ENCODE peak calls at places on chromosomes 1 and 21, in nine cellular contexts. One of them, this sample, is unnamed. For H3K36me3, the result is how much of the 10 kb centered on the place peaks cover.

GRCh38 chr1:100941580-100942216 is 45.8 kb downstream of the SLC30A7 start:
- DNase-seq in psoas muscle: no peak
- DNase-seq in spleen: no peak
- DNase-seq in esophagus muscularis mucosa: no peak
- DNase-seq in mucosa of descending colon: no peak
- DNase-seq in GM12878: no peak
- DNase-seq in fibroblast of lung: no peak
- DNase-seq in mammary epithelial cell: no peak
- DNase-seq in HCT116: no peak
- DNase-seq in this sample: no peak

GRCh38 chr1:59880001-59880400 is 46.6 kb downstream of the CYP2J2 start:
- DNase-seq in fibroblast of lung: no peak
- DNase-seq in mammary epithelial cell: no peak
- DNase-seq in esophagus muscularis mucosa: no peak
- DNase-seq in spleen: no peak
- DNase-seq in GM12878: no peak
- DNase-seq in psoas muscle: no peak
- DNase-seq in HCT116: no peak
- DNase-seq in mucosa of descending colon: no peak
- DNase-seq in this sample: no peak

GRCh38 chr1:173411835-173412742 is 65.0 kb upstream of the PRDX6 start:
- DNase-seq in psoas muscle: no peak
- DNase-seq in mammary epithelial cell: no peak
- DNase-seq in spleen: no peak
- DNase-seq in esophagus muscularis mucosa: no peak
- DNase-seq in mucosa of descending colon: no peak
- DNase-seq in HCT116: no peak
- DNase-seq in GM12878: no peak
- DNase-seq in fibroblast of lung: peak
- DNase-seq in this sample: no peak

GRCh38 chr1:26779093-26779668 is 8.6 kb upstream of the PIGV start:
- DNase-seq in psoas muscle: no peak
- DNase-seq in HCT116: no peak
- DNase-seq in mucosa of descending colon: no peak
- DNase-seq in esophagus muscularis mucosa: no peak
- DNase-seq in spleen: no peak
- DNase-seq in GM12878: no peak
- DNase-seq in mammary epithelial cell: no peak
- DNase-seq in fibroblast of lung: no peak
- DNase-seq in this sample: no peak

GRCh38 chr1:15039901-15040300 is 113.6 kb upstream of the TMEM51 start:
- DNase-seq in mucosa of descending colon: no peak
- DNase-seq in psoas muscle: no peak
- DNase-seq in HCT116: no peak
- DNase-seq in GM12878: no peak
- DNase-seq in fibroblast of lung: no peak
- DNase-seq in mammary epithelial cell: no peak
- DNase-seq in esophagus muscularis mucosa: no peak
- DNase-seq in spleen: no peak
- DNase-seq in this sample: no peak

GRCh38 chr1:114620419-114620818 is 39.0 kb upstream of the BCAS2 start:
- DNase-seq in spleen: no peak
- DNase-seq in mucosa of descending colon: no peak
- DNase-seq in GM12878: no peak
- DNase-seq in psoas muscle: no peak
- DNase-seq in fibroblast of lung: no peak
- DNase-seq in mammary epithelial cell: no peak
- DNase-seq in HCT116: no peak
- DNase-seq in esophagus muscularis mucosa: no peak
- DNase-seq in this sample: no peak

GRCh38 chr1:153430561-153430960 is 14.2 kb downstream of the S100A7A start:
- DNase-seq in mammary epithelial cell: no peak
- DNase-seq in fibroblast of lung: no peak
- DNase-seq in GM12878: no peak
- DNase-seq in mucosa of descending colon: no peak
- DNase-seq in esophagus muscularis mucosa: peak
- DNase-seq in HCT116: no peak
- DNase-seq in psoas muscle: no peak
- DNase-seq in spleen: no peak
- DNase-seq in this sample: no peak

GRCh38 chr1:24909388-24909898 is 20.6 kb downstream of the RUNX3 start:
- DNase-seq in psoas muscle: no peak
- DNase-seq in mammary epithelial cell: no peak
- DNase-seq in mucosa of descending colon: peak
- DNase-seq in GM12878: no peak
- DNase-seq in fibroblast of lung: peak
- DNase-seq in HCT116: no peak
- DNase-seq in spleen: peak
- DNase-seq in esophagus muscularis mucosa: no peak
- DNase-seq in this sample: no peak

GRCh38 chr1:94873520-94874351 is 53.2 kb downstream of the CNN3 start:
- DNase-seq in mammary epithelial cell: no peak
- DNase-seq in fibroblast of lung: peak
- DNase-seq in HCT116: no peak
- DNase-seq in mucosa of descending colon: no peak
- DNase-seq in GM12878: no peak
- DNase-seq in esophagus muscularis mucosa: no peak
- DNase-seq in spleen: no peak
- DNase-seq in psoas muscle: no peak
- DNase-seq in this sample: no peak

GRCh38 chr1:155002479-155003226 is at the start of gene ZBTB7B:
- DNase-seq in GM12878: no peak
- DNase-seq in mammary epithelial cell: no peak
- DNase-seq in psoas muscle: peak
- DNase-seq in fibroblast of lung: peak
- DNase-seq in esophagus muscularis mucosa: no peak
- DNase-seq in HCT116: no peak
- DNase-seq in mucosa of descending colon: peak
- DNase-seq in spleen: peak
- DNase-seq in this sample: no peak

GRCh38 chr21:44929799-44930542 is 9.3 kb upstream of the ITGB2 start:
- DNase-seq in spleen: peak
- DNase-seq in HCT116: no peak
- DNase-seq in esophagus muscularis mucosa: no peak
- DNase-seq in fibroblast of lung: no peak
- DNase-seq in mucosa of descending colon: peak
- DNase-seq in mammary epithelial cell: no peak
- DNase-seq in GM12878: no peak
- DNase-seq in psoas muscle: peak
- DNase-seq in this sample: no peak

GRCh38 chr21:44930543-44930981 is 9.3 kb upstream of the SLX9 start:
- DNase-seq in GM12878: no peak
- DNase-seq in esophagus muscularis mucosa: no peak
- DNase-seq in fibroblast of lung: no peak
- DNase-seq in mammary epithelial cell: no peak
- DNase-seq in HCT116: no peak
- DNase-seq in psoas muscle: peak
- DNase-seq in spleen: peak
- DNase-seq in mucosa of descending colon: peak
- DNase-seq in this sample: peak

GRCh38 chr21:44931501-44932365 is 8.1 kb upstream of the SLX9 start:
- DNase-seq in psoas muscle: peak
- DNase-seq in fibroblast of lung: no peak
- DNase-seq in mucosa of descending colon: peak
- DNase-seq in mammary epithelial cell: no peak
- DNase-seq in HCT116: no peak
- DNase-seq in spleen: peak
- DNase-seq in esophagus muscularis mucosa: no peak
- DNase-seq in GM12878: no peak
- DNase-seq in this sample: no peak

GRCh38 chr21:44932366-44933181 is 7.3 kb upstream of the SLX9 start:
- DNase-seq in psoas muscle: peak
- DNase-seq in fibroblast of lung: no peak
- DNase-seq in esophagus muscularis mucosa: no peak
- DNase-seq in spleen: peak
- DNase-seq in mucosa of descending colon: peak
- DNase-seq in HCT116: no peak
- DNase-seq in GM12878: no peak
- DNase-seq in mammary epithelial cell: no peak
- DNase-seq in this sample: peak

DNA sequence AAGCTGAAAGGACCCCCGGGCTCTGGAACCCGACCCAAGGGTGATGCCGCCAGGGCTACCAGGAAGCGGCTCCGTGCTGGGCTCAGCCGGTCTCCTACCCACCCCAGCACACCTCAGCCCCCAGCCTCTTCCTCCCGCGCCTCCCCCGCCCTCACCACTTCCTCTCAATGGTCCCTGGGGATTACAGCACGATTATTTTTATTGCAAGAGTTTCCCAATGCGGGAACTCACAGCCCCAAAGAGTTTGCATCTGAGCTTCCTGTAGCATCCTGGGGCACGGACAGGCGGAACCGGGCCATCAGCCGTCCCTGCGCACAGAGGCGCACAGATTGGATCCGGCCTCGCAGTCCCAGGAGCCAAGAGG is 8.7 kb upstream of the SLX9 start:
- DNase-seq in fibroblast of lung: no peak
- DNase-seq in mammary epithelial cell: no peak
- DNase-seq in mucosa of descending colon: peak
- DNase-seq in esophagus muscularis mucosa: no peak
- DNase-seq in psoas muscle: peak
- DNase-seq in HCT116: no peak
- DNase-seq in spleen: peak
- DNase-seq in GM12878: no peak
- DNase-seq in this sample: peak
- H3K4me3 ChIP-seq in fibroblast of lung: no peak
- H3K4me3 ChIP-seq in mammary epithelial cell: no peak
- H3K4me3 ChIP-seq in mucosa of descending colon: no peak
- H3K4me3 ChIP-seq in esophagus muscularis mucosa: peak
- H3K4me3 ChIP-seq in psoas muscle: peak
- H3K4me3 ChIP-seq in HCT116: no peak
- H3K4me3 ChIP-seq in spleen: peak
- H3K4me3 ChIP-seq in GM12878: peak
- H3K4me3 ChIP-seq in this sample: peak

GRCh38 chr1:17433261-17433660 is 6.2 kb downstream of the RCC2 start:
- DNase-seq in fibroblast of lung: no peak
- DNase-seq in mucosa of descending colon: no peak
- DNase-seq in spleen: no peak
- DNase-seq in esophagus muscularis mucosa: no peak
- DNase-seq in psoas muscle: no peak
- DNase-seq in GM12878: no peak
- DNase-seq in mammary epithelial cell: no peak
- DNase-seq in HCT116: no peak
- DNase-seq in this sample: no peak

GRCh38 chr1:17432412-17432811 is 7.1 kb downstream of the RCC2 start:
- DNase-seq in mammary epithelial cell: no peak
- DNase-seq in spleen: no peak
- DNase-seq in mucosa of descending colon: no peak
- DNase-seq in psoas muscle: no peak
- DNase-seq in HCT116: no peak
- DNase-seq in fibroblast of lung: no peak
- DNase-seq in GM12878: no peak
- DNase-seq in esophagus muscularis mucosa: no peak
- DNase-seq in this sample: no peak

GRCh38 chr1:17425806-17426205 is 13.7 kb downstream of the RCC2 start:
- DNase-seq in psoas muscle: no peak
- DNase-seq in spleen: no peak
- DNase-seq in HCT116: no peak
- DNase-seq in fibroblast of lung: no peak
- DNase-seq in GM12878: no peak
- DNase-seq in esophagus muscularis mucosa: no peak
- DNase-seq in mammary epithelial cell: no peak
- DNase-seq in mucosa of descending colon: no peak
- DNase-seq in this sample: no peak

GRCh38 chr1:17427696-17428660 is 11.5 kb downstream of the RCC2 start:
- DNase-seq in mucosa of descending colon: no peak
- DNase-seq in psoas muscle: no peak
- DNase-seq in GM12878: no peak
- DNase-seq in fibroblast of lung: no peak
- DNase-seq in esophagus muscularis mucosa: no peak
- DNase-seq in spleen: no peak
- DNase-seq in mammary epithelial cell: no peak
- DNase-seq in HCT116: no peak
- DNase-seq in this sample: no peak

GRCh38 chr1:17429183-17429582 is 10.3 kb downstream of the RCC2 start:
- DNase-seq in psoas muscle: no peak
- DNase-seq in esophagus muscularis mucosa: no peak
- DNase-seq in mucosa of descending colon: no peak
- DNase-seq in HCT116: no peak
- DNase-seq in mammary epithelial cell: no peak
- DNase-seq in spleen: no peak
- DNase-seq in fibroblast of lung: no peak
- DNase-seq in GM12878: no peak
- DNase-seq in this sample: no peak
- H3K36me3 ChIP-seq in psoas muscle: under half
- H3K36me3 ChIP-seq in esophagus muscularis mucosa: half or more
- H3K36me3 ChIP-seq in mucosa of descending colon: under half
- H3K36me3 ChIP-seq in HCT116: half or more
- H3K36me3 ChIP-seq in mammary epithelial cell: under half
- H3K36me3 ChIP-seq in spleen: half or more
- H3K36me3 ChIP-seq in fibroblast of lung: under half
- H3K36me3 ChIP-seq in GM12878: under half
- H3K36me3 ChIP-seq in this sample: half or more

DNA sequence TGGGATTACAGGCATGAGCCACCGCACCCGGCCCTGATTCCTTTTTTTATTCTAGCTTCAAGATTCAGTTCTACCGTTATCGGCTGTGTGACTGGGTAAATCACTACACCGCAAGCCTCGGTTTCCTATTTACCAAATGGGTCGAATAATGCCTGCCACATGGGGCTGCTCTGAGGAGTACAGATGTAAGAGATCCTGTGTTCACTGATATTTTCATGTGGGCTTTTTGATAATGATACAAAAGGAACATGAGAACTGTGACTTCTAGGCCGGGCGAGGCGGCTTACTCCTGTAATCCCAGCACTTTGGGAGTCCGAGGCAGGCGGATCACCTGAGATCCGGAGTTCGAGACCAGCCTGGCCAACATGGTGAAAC is 695 bp upstream of the PSMB4 start:
- DNase-seq in fibroblast of lung: no peak
- DNase-seq in psoas muscle: no peak
- DNase-seq in HCT116: no peak
- DNase-seq in esophagus muscularis mucosa: peak
- DNase-seq in GM12878: no peak
- DNase-seq in mammary epithelial cell: no peak
- DNase-seq in spleen: no peak
- DNase-seq in mucosa of descending colon: no peak
- DNase-seq in this sample: no peak
- H3K4me3 ChIP-seq in fibroblast of lung: no peak
- H3K4me3 ChIP-seq in psoas muscle: peak
- H3K4me3 ChIP-seq in HCT116: peak
- H3K4me3 ChIP-seq in esophagus muscularis mucosa: peak
- H3K4me3 ChIP-seq in GM12878: peak
- H3K4me3 ChIP-seq in mammary epithelial cell: no peak
- H3K4me3 ChIP-seq in spleen: peak
- H3K4me3 ChIP-seq in mucosa of descending colon: no peak
- H3K4me3 ChIP-seq in this sample: peak

DNA sequence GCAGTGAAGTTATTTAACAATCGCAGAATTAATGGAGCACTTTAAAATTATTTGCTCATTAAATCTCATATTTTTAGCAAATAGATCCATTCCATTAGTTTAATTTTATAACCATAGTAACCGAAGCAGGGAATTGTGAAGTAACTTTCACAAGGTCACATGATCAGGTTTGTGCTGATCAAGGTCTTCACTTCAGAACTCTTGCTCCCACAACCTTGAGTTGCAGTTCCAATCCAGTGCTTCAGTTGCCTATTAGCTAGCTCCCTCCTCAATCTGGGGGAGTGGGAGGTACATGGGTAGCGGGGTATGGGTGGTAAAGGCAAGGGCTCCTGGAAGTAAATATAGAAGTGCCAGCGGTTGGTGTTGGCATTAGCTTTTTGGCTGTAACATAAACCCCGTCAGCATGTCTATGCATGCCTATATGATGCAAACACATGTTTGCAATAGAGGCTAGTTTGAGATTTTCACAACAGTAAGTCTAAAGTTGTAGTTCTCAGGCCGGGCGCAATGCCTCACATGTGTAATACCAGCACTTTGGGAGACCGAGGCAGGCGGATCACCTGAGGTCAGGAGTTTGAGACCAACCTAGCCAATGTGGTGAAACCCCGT is 5.8 kb downstream of the ATP5IF1 start:
- DNase-seq in psoas muscle: no peak
- DNase-seq in mammary epithelial cell: peak
- DNase-seq in fibroblast of lung: no peak
- DNase-seq in esophagus muscularis mucosa: no peak
- DNase-seq in HCT116: no peak
- DNase-seq in mucosa of descending colon: no peak
- DNase-seq in spleen: no peak
- DNase-seq in GM12878: no peak
- DNase-seq in this sample: no peak
- H3K36me3 ChIP-seq in psoas muscle: under half
- H3K36me3 ChIP-seq in mammary epithelial cell: under half
- H3K36me3 ChIP-seq in fibroblast of lung: under half
- H3K36me3 ChIP-seq in esophagus muscularis mucosa: under half
- H3K36me3 ChIP-seq in HCT116: under half
- H3K36me3 ChIP-seq in mucosa of descending colon: under half
- H3K36me3 ChIP-seq in spleen: under half
- H3K36me3 ChIP-seq in GM12878: under half
- H3K36me3 ChIP-seq in this sample: under half

This sample was measured in DND-41.